ENCODE peak calls at places on chromosomes 7 and 10, in six cellular contexts. H, G, E, K, P and M are unnamed samples.
A peak's percentile ranks its signal among the peaks of the same experiment; 100 is the strongest.

GRCh38 chr10:3805227-3805790 is 20.3 kb upstream of the KLF6 start:
- DNase-seq in E (no peak), P (no peak), K (peak; percentile 91), H (peak; percentile 98), G (peak; percentile 83), M (no peak)

GRCh38 chr7:90180011-90180585 is 25.8 kb downstream of the STEAP1 start:
- DNase-seq in P (no peak), H (no peak), K (peak; percentile 68), E (no peak), G (peak; percentile 16), M (no peak)

GRCh38 chr7:142797799-142798377 is 27.1 kb downstream of the PRSS2 start:
- DNase-seq in K (no peak), E (peak; percentile 40), P (no peak), H (no peak), G (no peak), M (peak; percentile 64)

GRCh38 chr7:12570148-12570528 is 382 bp upstream of the SCIN start:
- DNase-seq in G (no peak), H (peak; percentile 17), E (peak; percentile 34), K (peak; percentile 67), P (no peak), M (peak; percentile 87)

GRCh38 chr7:117092801-117093200 is 139.5 kb downstream of the ST7 start:
- DNase-seq in P (no peak), K (no peak), G (peak; percentile 84), E (no peak), H (no peak), M (no peak)

GRCh38 chr7:80729586-80730320 is 91.3 kb downstream of the CD36 start:
- DNase-seq in P (no peak), H (peak; percentile 30), G (peak; percentile 70), E (no peak), K (no peak), M (no peak)

GRCh38 chr7:121330053-121330833 is 1.4 kb downstream of the WNT16 start:
- DNase-seq in P (peak; percentile 32), H (peak; percentile 30), K (no peak), G (no peak), E (peak; percentile 79), M (no peak)

GRCh38 chr10:59587083-59587755 is 122.4 kb downstream of the SLC16A9 start:
- DNase-seq in K (peak; percentile 89), H (no peak), E (no peak), P (no peak), G (no peak), M (no peak)

GRCh38 chr10:48940958-48941357 is 1.3 kb upstream of the LRRC18 start:
- DNase-seq in E (no peak), K (no peak), P (no peak), H (no peak), G (no peak), M (no peak)

GRCh38 chr10:132458595-132459251 is 61.7 kb downstream of the PWWP2B start:
- DNase-seq in E (peak; percentile 95), G (no peak), P (no peak), K (no peak), H (peak; percentile 49), M (peak; percentile 81)

GRCh38 chr10:24894309-24894708 is 58.1 kb downstream of the PRTFDC1 start:
- DNase-seq in G (peak; percentile 97), E (no peak), H (peak; percentile 98), K (no peak), P (no peak), M (no peak)

GRCh38 chr7:144821069-144821468 is 14.8 kb downstream of the TPK1 start:
- DNase-seq in E (no peak), P (no peak), G (no peak), K (no peak), H (no peak), M (no peak)

GRCh38 chr10:78511324-78512204 is 477.9 kb downstream of the RPS24 start:
- DNase-seq in H (no peak), E (no peak), K (no peak), G (no peak), P (no peak), M (no peak)

GRCh38 chr10:5606321-5606720 is 60.1 kb downstream of the ASB13 start:
- DNase-seq in H (no peak), P (no peak), E (no peak), K (no peak), G (no peak), M (peak; percentile 28)

GRCh38 chr10:76311752-76312699 is 880.6 kb downstream of the LRMDA start:
- DNase-seq in G (no peak), P (peak; percentile 46), E (peak; percentile 58), K (peak; percentile 16), H (peak; percentile 50), M (no peak)

GRCh38 chr7:140013676-140014075 is 49.1 kb downstream of the PARP12 start:
- DNase-seq in G (no peak), P (no peak), H (no peak), K (no peak), E (no peak), M (no peak)

GRCh38 chr7:29194206-29194593 is 375 bp upstream of the CHN2 start:
- DNase-seq in H (peak; percentile 9), P (no peak), E (no peak), G (no peak), K (no peak), M (peak; percentile 86)

GRCh38 chr10:79944428-79945395 is 4.2 kb downstream of the SFTPD start:
- DNase-seq in E (no peak), H (no peak), K (no peak), G (no peak), P (no peak), M (no peak)

GRCh38 chr10:12768156-12768731 is 233.3 kb downstream of the CCDC3 start:
- DNase-seq in H (peak; percentile 76), G (peak; percentile 60), E (no peak), P (peak; percentile 65), K (peak; percentile 61), M (no peak)

GRCh38 chr7:71777278-71777677 is 634.9 kb downstream of the CALN1 start:
- DNase-seq in P (no peak), H (no peak), E (no peak), K (no peak), G (no peak), M (no peak)

GRCh38 chr10:36688717-36689116 is 436.7 kb upstream of the ANKRD30A start:
- DNase-seq in H (no peak), K (no peak), E (no peak), P (peak; percentile 22), G (no peak), M (no peak)

DNA sequence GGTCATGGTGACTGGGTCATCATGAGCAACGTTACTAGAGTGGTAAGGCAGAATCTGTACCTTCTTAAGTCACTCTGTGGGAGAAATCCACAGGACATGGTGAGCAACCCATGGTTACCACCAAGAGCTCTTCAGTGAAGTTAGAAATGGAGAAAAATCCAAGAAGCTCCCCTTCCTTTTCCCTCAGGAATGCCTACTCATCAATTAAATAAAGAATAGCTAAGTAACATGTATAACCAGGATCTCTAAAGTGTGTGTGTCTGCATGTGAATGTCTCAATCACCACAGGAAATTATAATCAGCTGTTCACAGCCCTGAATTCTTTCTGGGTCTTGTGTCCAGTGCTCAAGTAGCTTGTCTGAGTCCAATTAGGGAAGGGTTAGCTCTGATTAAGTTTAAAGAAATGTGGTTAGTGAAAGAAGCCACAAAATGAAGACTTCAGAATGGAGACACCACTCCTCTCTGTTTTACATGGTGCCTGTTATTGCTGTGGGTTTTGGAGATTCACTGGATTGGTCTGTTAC is 73.2 kb downstream of the SEM1 start:
- DNase-seq in E (no peak), K (no peak), G (no peak), P (no peak), H (no peak), M (no peak)
- H3K9ac ChIP-seq in E (no peak overlapping the region), K (no peak overlapping the region), G (no peak overlapping the region), P (no peak overlapping the region), H (no peak overlapping the region), M (no peak overlapping the region)

GRCh38 chr7:158257001-158257400 is 330.6 kb downstream of the PTPRN2 start:
- DNase-seq in G (no peak), H (no peak), K (no peak), E (no peak), P (no peak), M (no peak)
- H3K9me3 ChIP-seq in G (peaks cover 65% of the 10 kb centered on the region), H (peaks cover 8% of the 10 kb centered on the region), K (peaks cover 65% of the 10 kb centered on the region), E (peaks cover 10% of the 10 kb centered on the region), P (no peaks in the 10 kb centered on the region), M (no peaks in the 10 kb centered on the region)

DNA sequence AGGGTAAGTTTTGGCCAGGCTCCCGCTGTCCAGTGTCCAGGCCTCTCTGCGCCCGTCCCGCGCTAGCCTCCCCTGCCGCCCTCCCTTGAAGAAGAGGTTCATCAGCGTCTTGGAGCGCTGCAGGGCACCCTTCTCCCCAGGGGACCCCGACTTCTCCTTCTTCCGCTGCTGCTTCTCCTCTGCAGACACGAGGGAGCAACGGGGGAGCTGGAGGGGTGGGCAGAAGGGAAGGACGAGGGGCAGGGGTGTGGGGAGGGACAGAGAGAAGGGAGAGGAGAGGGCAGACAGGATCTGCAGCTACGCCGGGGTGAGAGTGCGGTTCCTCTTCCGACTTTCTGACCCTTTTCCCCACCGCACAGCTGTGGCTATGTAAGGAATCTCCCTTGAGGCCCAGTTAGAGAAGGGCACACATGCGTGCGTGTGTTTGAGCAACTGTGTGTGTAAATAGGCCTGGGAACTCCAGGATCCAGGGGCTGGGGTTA is 12.8 kb downstream of the PDZD7 start:
- DNase-seq in K (no peak), G (no peak), P (no peak), E (no peak), H (peak; percentile 85), M (no peak)
- H3K4me3 ChIP-seq in K (no peak overlapping the region), G (no peak overlapping the region), P (peak overlapping the region; percentile 27), E (no peak overlapping the region), H (no peak overlapping the region), M (no peak overlapping the region)

DNA sequence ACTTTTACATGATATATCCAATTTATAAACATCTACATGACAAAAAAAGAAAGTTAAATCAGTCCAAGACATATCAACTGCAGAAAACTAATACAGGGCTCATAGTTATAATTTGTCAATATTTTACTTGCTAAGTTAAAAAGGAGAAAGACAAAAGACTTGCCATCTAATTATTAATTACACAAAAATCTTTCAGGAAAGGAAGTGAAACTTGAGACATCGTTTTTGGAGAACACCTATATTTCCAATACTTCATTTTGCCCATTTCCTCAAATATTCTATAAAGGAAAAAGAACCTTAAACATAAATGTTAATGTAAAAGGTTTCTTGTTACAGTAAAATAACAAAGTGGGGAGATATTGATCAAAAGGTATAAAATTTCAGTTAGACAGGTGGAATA is 148.7 kb downstream of the CACNA2D1 start:
- DNase-seq in G (no peak), H (no peak), P (no peak), K (no peak), E (no peak), M (no peak)
- H3K9ac ChIP-seq in G (no peak overlapping the region), H (peak overlapping the region; percentile 38), P (no peak overlapping the region), K (no peak overlapping the region), E (no peak overlapping the region), M (no peak overlapping the region)

GRCh38 chr7:157990226-157990877 is 597.3 kb downstream of the PTPRN2 start:
- DNase-seq in P (no peak), E (no peak), K (no peak), G (no peak), H (no peak), M (peak; percentile 69)
- H3K9me3 ChIP-seq in P (no peaks in the 10 kb centered on the region), E (peaks cover 3% of the 10 kb centered on the region), K (peaks cover 34% of the 10 kb centered on the region), G (peaks cover 62% of the 10 kb centered on the region), H (no peaks in the 10 kb centered on the region), M (no peaks in the 10 kb centered on the region)

GRCh38 chr7:35647171-35647574 is 47.8 kb downstream of the HERPUD2 start:
- DNase-seq in G (peak; percentile 36), E (peak; percentile 51), P (peak; percentile 54), H (peak; percentile 63), K (no peak), M (no peak)
- H3K4me3 ChIP-seq in G (no peak overlapping the region), E (no peak overlapping the region), P (no peak overlapping the region), H (no peak overlapping the region), K (no peak overlapping the region), M (no peak overlapping the region)